ENCODE peak calls at places on chromosomes 2 and 18, in seven cellular contexts. D, V, C, G, K, F and A are unnamed samples.

GRCh38 chr2:63788070-63788469 is 53.6 kb upstream of the UGP2 start:
- DNase-seq in C (no peak), F (no peak), D (no peak), K (no peak), V (peak; percentile 67), G (no peak), A (no peak)

GRCh38 chr2:192053921-192054320 is 140.8 kb downstream of the TMEFF2 start:
- DNase-seq in F (no peak), V (no peak), D (no peak), G (no peak), C (no peak), K (no peak), A (no peak)

GRCh38 chr18:55783921-55784320 is 195.9 kb upstream of the TCF4 start:
- DNase-seq in C (no peak), F (no peak), D (peak; percentile 87), K (no peak), G (no peak), V (no peak), A (no peak)

GRCh38 chr18:8870528-8870927 is 165.2 kb downstream of the MTCL1 start:
- DNase-seq in C (no peak), V (no peak), F (no peak), K (peak; percentile 23), G (no peak), D (no peak), A (no peak)

GRCh38 chr2:189819297-189819704 is 35.1 kb downstream of the PMS1 start:
- DNase-seq in G (peak; percentile 80), C (no peak), V (peak; percentile 90), K (no peak), F (no peak), D (no peak), A (no peak)

GRCh38 chr18:57698571-57699276 is 77.1 kb upstream of the NARS1 start:
- DNase-seq in D (no peak), K (no peak), V (peak; percentile 63), C (no peak), F (no peak), G (peak; percentile 34), A (no peak)

GRCh38 chr2:241680827-241681599 is 5.6 kb downstream of the DTYMK start:
- DNase-seq in V (peak; percentile 98), C (no peak), K (no peak), G (peak; percentile 94), D (no peak), F (no peak), A (no peak)

GRCh38 chr18:68721681-68722583 is 7.0 kb upstream of the TMX3 start:
- DNase-seq in G (no peak), C (no peak), F (no peak), K (no peak), D (no peak), V (no peak), A (peak; percentile 54)

GRCh38 chr18:34224423-34225217 is at the start of gene NOL4:
- DNase-seq in F (no peak), C (no peak), G (no peak), K (peak; percentile 97), D (peak; percentile 99), V (no peak), A (peak; percentile 52)

GRCh38 chr2:231364961-231365810 is 30.3 kb upstream of the B3GNT7 start:
- DNase-seq in K (peak; percentile 47), V (peak; percentile 27), D (no peak), F (no peak), C (no peak), G (peak; percentile 49), A (peak; percentile 4)

GRCh38 chr18:60050821-60051220 is 151.0 kb downstream of the PMAIP1 start:
- DNase-seq in G (no peak), F (no peak), K (no peak), V (no peak), C (no peak), D (no peak), A (no peak)

GRCh38 chr18:5894613-5895299 is 566 bp downstream of the TMEM200C start:
- DNase-seq in K (no peak), F (no peak), C (no peak), V (no peak), D (no peak), G (no peak), A (peak; percentile 62)

GRCh38 chr18:67600781-67601180 is 84.3 kb upstream of the DSEL start:
- DNase-seq in K (no peak), G (no peak), V (peak; percentile 46), C (no peak), F (no peak), D (no peak), A (no peak)

GRCh38 chr2:68796306-68796905 is 61.8 kb downstream of the ARHGAP25 start:
- DNase-seq in V (peak; percentile 24), K (no peak), C (no peak), F (no peak), G (no peak), D (no peak), A (no peak)

GRCh38 chr2:19711470-19712372 is 190.1 kb downstream of the TTC32 start:
- DNase-seq in D (peak; percentile 62), C (no peak), G (peak; percentile 100), F (no peak), K (peak; percentile 15), V (peak; percentile 95), A (no peak)

GRCh38 chr2:16152101-16152927 is 212.0 kb downstream of the MYCN start:
- DNase-seq in D (no peak), K (no peak), C (no peak), V (no peak), F (no peak), G (no peak), A (no peak)